ENCODE peak calls at places on chromosomes 12 and 14, in nine cellular contexts. M is astrocyte of the cerebellum, A is endothelial cell of umbilical vein, W is brain microvascular endothelial cell, G is foreskin fibroblast, N is cardiac fibroblast, V is AG04450, O is fibroblast of pulmonary artery, U is colonic mucosa. X is an unnamed sample.

GRCh38 chr12:81866081-81866480 is 106.9 kb upstream of the PPFIA2 start:
- DNase-seq in A (no peak), N (no peak), W (no peak), O (no peak), U (no peak), V (no peak), G (no peak), M (no peak), X (no peak)

GRCh38 chr14:55889124-55889523 is 229.1 kb upstream of the PELI2 start:
- DNase-seq in O (no peak), M (no peak), V (no peak), W (no peak), U (no peak), G (no peak), A (no peak), N (no peak), X (no peak)

GRCh38 chr12:112166051-112167015 is 41.0 kb downstream of the TRAFD1 start:
- DNase-seq in N (no peak), A (no peak), V (no peak), O (no peak), U (no peak), M (no peak), G (no peak), W (no peak), X (no peak)

GRCh38 chr14:97382616-97383226 is 585.5 kb downstream of the VRK1 start:
- DNase-seq in V (no peak), O (no peak), N (no peak), U (no peak), G (no peak), W (no peak), M (no peak), A (no peak), X (no peak)

GRCh38 chr14:65098586-65098985 is 3.7 kb downstream of the MAX start:
- DNase-seq in N (peak; percentile 48), U (no peak), O (peak; percentile 35), A (peak; percentile 61), V (no peak), G (no peak), W (no peak), M (no peak), X (no peak)

GRCh38 chr12:45648070-45648469 is 81.4 kb upstream of the ARID2 start:
- DNase-seq in N (no peak), G (no peak), U (peak; percentile 27), M (no peak), V (no peak), A (no peak), O (no peak), W (no peak), X (no peak)

GRCh38 chr12:81585787-81586186 is 173.4 kb downstream of the PPFIA2 start:
- DNase-seq in U (no peak), W (no peak), V (no peak), O (no peak), N (no peak), M (no peak), G (no peak), A (no peak), X (no peak)

GRCh38 chr14:54219281-54220121 is 177.3 kb upstream of the CDKN3 start:
- DNase-seq in W (no peak), N (no peak), G (peak; percentile 76), A (no peak), M (no peak), V (no peak), U (no peak), O (no peak), X (no peak)

GRCh38 chr14:102418169-102418852 is 55.6 kb downstream of the TECPR2 start:
- DNase-seq in A (no peak), G (no peak), N (no peak), U (no peak), O (no peak), W (no peak), M (no peak), V (no peak), X (no peak)

GRCh38 chr14:55028476-55028875 is 1.4 kb downstream of the SOCS4 start:
- DNase-seq in V (no peak), N (no peak), M (no peak), U (no peak), O (no peak), A (no peak), G (no peak), W (no peak), X (no peak)

GRCh38 chr14:64929003-64929337 is 13.6 kb downstream of the GPX2 start:
- DNase-seq in V (no peak), O (no peak), W (no peak), U (no peak), A (no peak), N (no peak), G (no peak), M (no peak), X (no peak)

GRCh38 chr12:53063708-53064612 is 14.1 kb downstream of the TNS2 start:
- DNase-seq in W (peak; percentile 69), M (no peak), A (no peak), U (peak; percentile 33), O (peak; percentile 61), V (no peak), G (peak; percentile 96), N (peak; percentile 97), X (peak; percentile 67)

GRCh38 chr12:91432079-91432478 is 249.5 kb upstream of the DCN start:
- DNase-seq in W (peak; percentile 70), G (peak; percentile 11), N (peak; percentile 9), M (peak; percentile 31), O (peak; percentile 51), U (no peak), V (no peak), A (peak; percentile 88), X (no peak)

GRCh38 chr12:1797991-1798733 is 22.2 kb upstream of the LRTM2 start:
- DNase-seq in G (no peak), A (no peak), V (no peak), N (no peak), W (no peak), O (no peak), U (no peak), M (no peak), X (no peak)

DNA sequence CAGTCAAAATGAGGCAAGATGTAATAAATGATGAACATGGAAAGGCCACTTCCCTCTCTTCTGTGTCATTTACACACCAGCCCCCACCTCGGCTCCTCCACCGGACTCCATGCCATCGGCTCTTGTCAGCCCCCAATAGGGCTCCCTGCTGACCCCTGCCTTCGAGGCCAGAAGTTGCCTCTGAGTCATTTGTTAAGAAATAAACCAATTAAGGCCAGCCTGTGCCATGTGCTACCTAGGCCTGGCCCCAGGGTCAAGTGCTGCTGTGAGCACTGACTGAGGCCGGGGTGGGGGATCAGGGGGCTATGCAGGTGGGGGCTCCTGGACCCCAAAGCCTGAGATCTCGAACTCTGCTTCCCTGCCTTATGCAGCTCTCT is 53.2 kb downstream of the TESC start:
- DNase-seq in V (no peak), W (no peak), A (no peak), M (no peak), O (no peak), U (no peak), N (no peak), G (peak; percentile 17), X (no peak)
- TF ChIP-seq CTCF in V (no peak), W (no peak), A (no peak), M (no peak), O (no peak), U (no peak), N (peak; percentile 5), G (no peak), X (no peak)

GRCh38 chr12:104459556-104459909 is 2.8 kb downstream of the CHST11 start:
- DNase-seq in A (no peak), O (no peak), G (no peak), W (no peak), U (no peak), N (no peak), V (no peak), M (no peak), X (no peak)
- H3K4me3 ChIP-seq in A (peak overlapping the region; percentile 76), O (peak overlapping the region; percentile 69), G (no peak overlapping the region), W (peak overlapping the region; percentile 91), U (peak overlapping the region; percentile 76), N (peak overlapping the region; percentile 93), V (no peak overlapping the region), M (peak overlapping the region; percentile 77), X (no peak overlapping the region)

GRCh38 chr14:45133683-45134050 is 614 bp downstream of the FKBP3 start:
- DNase-seq in G (no peak), N (no peak), A (no peak), V (no peak), O (no peak), M (no peak), W (no peak), U (no peak), X (no peak)

GRCh38 chr14:45135181-45135580 is 549 bp upstream of the FANCM start:
- DNase-seq in M (peak; percentile 18), W (peak; percentile 16), O (peak; percentile 41), V (no peak), A (no peak), G (peak; percentile 49), N (no peak), U (peak; percentile 20), X (no peak)

GRCh38 chr14:45134051-45134958 is at the start of gene FKBP3:
- DNase-seq in V (peak; percentile 97), M (peak; percentile 97), N (peak; percentile 99), O (peak; percentile 99), G (peak; percentile 99), W (peak; percentile 99), U (peak; percentile 97), A (peak; percentile 97), X (peak; percentile 96)

GRCh38 chr14:45140661-45141187 is 5.0 kb downstream of the FANCM start:
- DNase-seq in U (no peak), W (no peak), A (no peak), N (no peak), M (no peak), G (no peak), O (no peak), V (no peak), X (no peak)

GRCh38 chr14:45135659-45136314 is at the start of gene FANCM:
- DNase-seq in W (peak; percentile 98), V (peak; percentile 96), U (peak; percentile 94), O (peak; percentile 99), N (peak; percentile 99), G (peak; percentile 99), M (peak; percentile 99), A (peak; percentile 98), X (peak; percentile 94)
- TF ChIP-seq CTCF in W (no peak), V (no peak), U (no peak), O (no peak), N (no peak), G (no peak), M (no peak), A (no peak), X (no peak)

DNA sequence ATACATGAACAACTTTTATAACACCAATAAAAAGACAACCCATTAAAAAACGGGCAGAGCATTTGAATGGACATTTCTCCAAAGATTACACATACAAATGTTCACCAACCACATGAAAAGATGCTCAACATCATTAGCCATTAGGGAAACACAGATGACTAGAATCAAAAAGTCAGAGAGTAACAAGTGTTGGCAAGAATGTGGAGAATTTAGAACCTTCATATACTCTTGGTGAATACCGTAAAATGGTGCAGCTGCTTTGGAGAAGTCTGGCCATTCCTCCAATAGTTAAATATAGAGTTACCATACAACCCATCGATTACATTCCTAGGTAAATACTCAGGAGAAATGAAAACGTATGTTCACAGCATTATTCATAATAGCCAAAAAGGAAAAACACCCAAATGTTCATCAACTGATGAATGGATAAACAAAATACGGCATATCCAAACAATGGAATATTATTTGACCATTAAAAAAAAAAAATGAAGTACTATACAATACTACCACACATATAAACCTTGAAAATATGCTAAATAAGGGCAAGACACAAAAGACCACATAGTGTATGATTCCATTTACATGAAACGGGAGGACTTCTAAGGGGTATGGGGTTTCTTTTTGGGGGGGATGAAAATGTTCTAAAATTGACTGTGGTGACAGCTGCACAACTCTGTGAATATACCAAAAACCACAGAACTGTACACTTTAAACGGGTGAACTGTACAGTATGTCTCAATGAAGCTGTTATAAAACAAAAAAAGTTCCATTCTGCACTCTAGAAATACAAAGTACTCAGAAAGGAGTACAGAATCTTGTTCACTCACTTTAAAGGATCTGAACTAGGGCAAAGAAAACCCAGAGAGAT is 3.2 kb downstream of the CORO1C start:
- DNase-seq in G (no peak), A (no peak), W (no peak), N (peak; percentile 16), O (no peak), V (no peak), M (no peak), U (no peak), X (no peak)
- H3K4me3 ChIP-seq in G (peak overlapping the region; percentile 91), A (peak overlapping the region; percentile 91), W (peak overlapping the region; percentile 91), N (no peak overlapping the region), O (peak overlapping the region; percentile 88), V (peak overlapping the region; percentile 98), M (peak overlapping the region; percentile 87), U (no peak overlapping the region), X (peak overlapping the region; percentile 20)